ENCODE peak calls at places on chromosomes 7 and 10, in six cellular contexts. One of them, this sample, is unnamed. For H3F3A, the result is how much of the 10 kb centered on the place peaks cover.

GRCh38 chr7:116653204-116653603 is 18.8 kb upstream of the MET start:
- DNase-seq in PC-9: peak
- DNase-seq in neural progenitor cell: no peak
- DNase-seq in SK-N-SH: no peak
- DNase-seq in GM23248: peak
- DNase-seq in PC-3: peak
- DNase-seq in this sample: no peak

GRCh38 chr10:33612551-33612950 is 278.1 kb upstream of the NRP1 start:
- DNase-seq in GM23248: peak
- DNase-seq in neural progenitor cell: no peak
- DNase-seq in SK-N-SH: no peak
- DNase-seq in PC-9: no peak
- DNase-seq in PC-3: no peak
- DNase-seq in this sample: no peak

GRCh38 chr7:50595538-50596102 is 30.4 kb upstream of the DDC start:
- DNase-seq in GM23248: peak
- DNase-seq in neural progenitor cell: peak
- DNase-seq in SK-N-SH: peak
- DNase-seq in PC-9: no peak
- DNase-seq in PC-3: peak
- DNase-seq in this sample: peak

GRCh38 chr7:42947531-42947930 is 15.4 kb downstream of the MRPL32 start:
- DNase-seq in neural progenitor cell: no peak
- DNase-seq in GM23248: no peak
- DNase-seq in PC-3: no peak
- DNase-seq in PC-9: no peak
- DNase-seq in SK-N-SH: no peak
- DNase-seq in this sample: no peak

GRCh38 chr10:71657604-71658348 is 61.8 kb downstream of the C10orf105 start:
- DNase-seq in PC-9: no peak
- DNase-seq in SK-N-SH: peak
- DNase-seq in neural progenitor cell: peak
- DNase-seq in PC-3: no peak
- DNase-seq in GM23248: no peak
- DNase-seq in this sample: peak

GRCh38 chr7:129494041-129494440 is 8.3 kb upstream of the SMKR1 start:
- DNase-seq in SK-N-SH: no peak
- DNase-seq in PC-3: peak
- DNase-seq in GM23248: peak
- DNase-seq in PC-9: no peak
- DNase-seq in neural progenitor cell: no peak
- DNase-seq in this sample: no peak

GRCh38 chr7:47670738-47671137 is 88.8 kb upstream of the TNS3 start:
- DNase-seq in PC-9: no peak
- DNase-seq in PC-3: no peak
- DNase-seq in neural progenitor cell: no peak
- DNase-seq in GM23248: no peak
- DNase-seq in SK-N-SH: no peak
- DNase-seq in this sample: peak

GRCh38 chr10:45008524-45009161 is 7.9 kb downstream of the ZNF22 start:
- DNase-seq in GM23248: peak
- DNase-seq in neural progenitor cell: peak
- DNase-seq in PC-9: peak
- DNase-seq in SK-N-SH: peak
- DNase-seq in PC-3: peak
- DNase-seq in this sample: peak

GRCh38 chr10:90675621-90676020 is 182.2 kb downstream of the HTR7 start:
- DNase-seq in PC-3: peak
- DNase-seq in PC-9: no peak
- DNase-seq in GM23248: peak
- DNase-seq in neural progenitor cell: no peak
- DNase-seq in SK-N-SH: no peak
- DNase-seq in this sample: no peak

GRCh38 chr10:31299119-31299518 is 19.9 kb upstream of the ZEB1 start:
- DNase-seq in PC-9: peak
- DNase-seq in GM23248: no peak
- DNase-seq in PC-3: peak
- DNase-seq in neural progenitor cell: no peak
- DNase-seq in SK-N-SH: no peak
- DNase-seq in this sample: no peak

GRCh38 chr7:129855234-129855673 is 97.5 kb downstream of the UBE2H start:
- DNase-seq in PC-9: no peak
- DNase-seq in SK-N-SH: no peak
- DNase-seq in GM23248: peak
- DNase-seq in neural progenitor cell: no peak
- DNase-seq in PC-3: peak
- DNase-seq in this sample: no peak

GRCh38 chr7:139753079-139753692 is 24.6 kb downstream of the HIPK2 start:
- DNase-seq in PC-9: no peak
- DNase-seq in PC-3: peak
- DNase-seq in neural progenitor cell: no peak
- DNase-seq in SK-N-SH: no peak
- DNase-seq in GM23248: no peak
- DNase-seq in this sample: peak

GRCh38 chr10:21260060-21260792 is 265.3 kb downstream of the SKIDA1 start:
- DNase-seq in neural progenitor cell: no peak
- DNase-seq in SK-N-SH: no peak
- DNase-seq in PC-9: no peak
- DNase-seq in GM23248: peak
- DNase-seq in PC-3: no peak
- DNase-seq in this sample: no peak

GRCh38 chr7:20786779-20787651 is at the start of gene SP8:
- DNase-seq in neural progenitor cell: peak
- DNase-seq in SK-N-SH: peak
- DNase-seq in GM23248: peak
- DNase-seq in PC-9: no peak
- DNase-seq in PC-3: no peak
- DNase-seq in this sample: peak

GRCh38 chr10:110013615-110014293 is 6.0 kb downstream of the ADD3 start:
- DNase-seq in PC-9: peak
- DNase-seq in neural progenitor cell: no peak
- DNase-seq in SK-N-SH: no peak
- DNase-seq in GM23248: peak
- DNase-seq in PC-3: peak
- DNase-seq in this sample: peak

GRCh38 chr10:114694735-114695134 is 36.7 kb upstream of the ABLIM1 start:
- DNase-seq in PC-3: peak
- DNase-seq in PC-9: no peak
- DNase-seq in neural progenitor cell: peak
- DNase-seq in SK-N-SH: peak
- DNase-seq in GM23248: peak
- DNase-seq in this sample: peak

GRCh38 chr10:122373713-122374112 is 795 bp upstream of the PLEKHA1 start:
- DNase-seq in PC-3: peak
- DNase-seq in PC-9: no peak
- DNase-seq in SK-N-SH: peak
- DNase-seq in neural progenitor cell: no peak
- DNase-seq in GM23248: peak
- DNase-seq in this sample: peak

GRCh38 chr7:71465741-71466189 is 333.8 kb downstream of the GALNT17 start:
- DNase-seq in PC-9: no peak
- DNase-seq in GM23248: no peak
- DNase-seq in neural progenitor cell: no peak
- DNase-seq in PC-3: no peak
- DNase-seq in SK-N-SH: no peak
- DNase-seq in this sample: peak

GRCh38 chr7:32206987-32207386 is 136.8 kb upstream of the PDE1C start:
- DNase-seq in GM23248: peak
- DNase-seq in PC-9: no peak
- DNase-seq in neural progenitor cell: peak
- DNase-seq in PC-3: peak
- DNase-seq in SK-N-SH: peak
- DNase-seq in this sample: peak

GRCh38 chr7:43530553-43531410 is 52.1 kb upstream of the STK17A start:
- DNase-seq in neural progenitor cell: no peak
- DNase-seq in PC-9: no peak
- DNase-seq in GM23248: no peak
- DNase-seq in PC-3: no peak
- DNase-seq in SK-N-SH: no peak
- DNase-seq in this sample: no peak

GRCh38 chr7:96734343-96734742 is 24.7 kb upstream of the SEM1 start:
- DNase-seq in GM23248: no peak
- DNase-seq in PC-9: peak
- DNase-seq in SK-N-SH: no peak
- DNase-seq in neural progenitor cell: no peak
- DNase-seq in PC-3: no peak
- DNase-seq in this sample: no peak

GRCh38 chr7:82044497-82045080 is 274.7 kb upstream of the HGF start:
- DNase-seq in PC-3: peak
- DNase-seq in neural progenitor cell: peak
- DNase-seq in SK-N-SH: peak
- DNase-seq in GM23248: peak
- DNase-seq in PC-9: no peak
- DNase-seq in this sample: peak

GRCh38 chr7:75869776-75870379 is 9.0 kb upstream of the RHBDD2 start:
- DNase-seq in neural progenitor cell: no peak
- DNase-seq in SK-N-SH: no peak
- DNase-seq in PC-3: peak
- DNase-seq in PC-9: peak
- DNase-seq in GM23248: no peak
- DNase-seq in this sample: no peak

GRCh38 chr7:28986723-28987122 is 28.6 kb upstream of the TRIL start:
- DNase-seq in GM23248: peak
- DNase-seq in SK-N-SH: no peak
- DNase-seq in PC-3: no peak
- DNase-seq in neural progenitor cell: no peak
- DNase-seq in PC-9: no peak
- DNase-seq in this sample: no peak

GRCh38 chr7:91357379-91357778 is 93.1 kb downstream of the FZD1 start:
- DNase-seq in GM23248: peak
- DNase-seq in PC-9: no peak
- DNase-seq in PC-3: peak
- DNase-seq in neural progenitor cell: no peak
- DNase-seq in SK-N-SH: no peak
- DNase-seq in this sample: no peak

GRCh38 chr7:14590206-14590605 is 312.3 kb downstream of the DGKB start:
- DNase-seq in PC-9: no peak
- DNase-seq in GM23248: peak
- DNase-seq in PC-3: no peak
- DNase-seq in neural progenitor cell: no peak
- DNase-seq in SK-N-SH: no peak
- DNase-seq in this sample: no peak

GRCh38 chr10:6694447-6695155 is 114.5 kb upstream of the PRKCQ start:
- DNase-seq in PC-3: no peak
- DNase-seq in GM23248: peak
- DNase-seq in neural progenitor cell: no peak
- DNase-seq in SK-N-SH: no peak
- DNase-seq in PC-9: no peak
- DNase-seq in this sample: no peak

GRCh38 chr7:73999664-74000420 is 28.1 kb upstream of the ELN start:
- DNase-seq in GM23248: peak
- DNase-seq in SK-N-SH: no peak
- DNase-seq in neural progenitor cell: no peak
- DNase-seq in PC-3: no peak
- DNase-seq in PC-9: no peak
- DNase-seq in this sample: no peak

GRCh38 chr7:274262-274661 is 15.7 kb upstream of the FOXL3 start:
- DNase-seq in PC-3: no peak
- DNase-seq in SK-N-SH: no peak
- DNase-seq in PC-9: no peak
- DNase-seq in neural progenitor cell: no peak
- DNase-seq in GM23248: no peak
- DNase-seq in this sample: no peak
- H3F3A ChIP-seq in PC-3: under half
- H3F3A ChIP-seq in SK-N-SH: under half
- H3F3A ChIP-seq in PC-9: under half
- H3F3A ChIP-seq in neural progenitor cell: under half
- H3F3A ChIP-seq in GM23248: under half
- H3F3A ChIP-seq in this sample: under half

GRCh38 chr10:61943699-61944444 is 42.4 kb downstream of the ARID5B start:
- DNase-seq in SK-N-SH: peak
- DNase-seq in GM23248: peak
- DNase-seq in PC-9: peak
- DNase-seq in PC-3: peak
- DNase-seq in neural progenitor cell: no peak
- DNase-seq in this sample: no peak
- H3F3A ChIP-seq in SK-N-SH: under half
- H3F3A ChIP-seq in GM23248: under half
- H3F3A ChIP-seq in PC-9: under half
- H3F3A ChIP-seq in PC-3: under half
- H3F3A ChIP-seq in neural progenitor cell: under half
- H3F3A ChIP-seq in this sample: under half

GRCh38 chr10:26759008-26759407 is 61.5 kb downstream of the PDSS1 start:
- DNase-seq in neural progenitor cell: peak
- DNase-seq in PC-3: no peak
- DNase-seq in GM23248: no peak
- DNase-seq in SK-N-SH: no peak
- DNase-seq in PC-9: no peak
- DNase-seq in this sample: peak
- H3F3A ChIP-seq in neural progenitor cell: under half
- H3F3A ChIP-seq in PC-3: under half
- H3F3A ChIP-seq in GM23248: under half
- H3F3A ChIP-seq in SK-N-SH: under half
- H3F3A ChIP-seq in PC-9: under half
- H3F3A ChIP-seq in this sample: under half

GRCh38 chr10:70494966-70495365 is 16.4 kb downstream of the PALD1 start:
- DNase-seq in PC-3: no peak
- DNase-seq in PC-9: no peak
- DNase-seq in SK-N-SH: no peak
- DNase-seq in neural progenitor cell: no peak
- DNase-seq in GM23248: no peak
- DNase-seq in this sample: no peak
- H3F3A ChIP-seq in PC-3: under half
- H3F3A ChIP-seq in PC-9: under half
- H3F3A ChIP-seq in SK-N-SH: under half
- H3F3A ChIP-seq in neural progenitor cell: under half
- H3F3A ChIP-seq in GM23248: under half
- H3F3A ChIP-seq in this sample: under half

GRCh38 chr7:24826662-24827020 is 69.4 kb upstream of the GSDME start:
- DNase-seq in GM23248: no peak
- DNase-seq in SK-N-SH: no peak
- DNase-seq in PC-9: no peak
- DNase-seq in neural progenitor cell: no peak
- DNase-seq in PC-3: no peak
- DNase-seq in this sample: no peak
- H3F3A ChIP-seq in GM23248: half or more
- H3F3A ChIP-seq in SK-N-SH: half or more
- H3F3A ChIP-seq in PC-9: half or more
- H3F3A ChIP-seq in neural progenitor cell: under half
- H3F3A ChIP-seq in PC-3: under half
- H3F3A ChIP-seq in this sample: under half

GRCh38 chr10:63266337-63267327 is 133.5 kb downstream of the NRBF2 start:
- DNase-seq in PC-9: no peak
- DNase-seq in SK-N-SH: no peak
- DNase-seq in neural progenitor cell: peak
- DNase-seq in PC-3: peak
- DNase-seq in GM23248: peak
- DNase-seq in this sample: peak
- H3F3A ChIP-seq in PC-9: under half
- H3F3A ChIP-seq in SK-N-SH: half or more
- H3F3A ChIP-seq in neural progenitor cell: under half
- H3F3A ChIP-seq in PC-3: under half
- H3F3A ChIP-seq in GM23248: under half
- H3F3A ChIP-seq in this sample: under half